ENCODE peak calls at places on chromosome 20, in four cellular contexts. L is WTC11, J is A549, G is HepG2. T is an unnamed sample.
A peak's percentile ranks its signal among the peaks of the same experiment; 100 is the strongest.

GRCh38 chr20:51660741-51661608 is 107.2 kb downstream of the ATP9A start:
- DNase-seq in L (no peak), J (no peak), G (no peak), T (no peak)

GRCh38 chr20:7859371-7859802 is 80.9 kb downstream of the HAO1 start:
- DNase-seq in L (peak; percentile 17), J (no peak), G (peak; percentile 47), T (no peak)

GRCh38 chr20:3227511-3227910 is 11.5 kb downstream of the SLC4A11 start:
- DNase-seq in L (no peak), J (no peak), G (no peak), T (no peak)

GRCh38 chr20:46578745-46579144 is 28.3 kb upstream of the OCSTAMP start:
- DNase-seq in L (no peak), J (no peak), G (no peak), T (no peak)

GRCh38 chr20:881051-881820 is 34.9 kb downstream of the ANGPT4 start:
- DNase-seq in L (no peak), J (peak; percentile 59), G (no peak), T (no peak)

GRCh38 chr20:32447136-32448027 is 89.3 kb downstream of the ASXL1 start:
- DNase-seq in L (peak; percentile 4), J (no peak), G (no peak), T (no peak)

GRCh38 chr20:7722564-7722963 is 217.7 kb downstream of the HAO1 start:
- DNase-seq in L (no peak), J (no peak), G (no peak), T (no peak)

GRCh38 chr20:419556-420168 is 11.6 kb downstream of the RBCK1 start:
- DNase-seq in L (no peak), J (no peak), G (no peak), T (no peak)

GRCh38 chr20:33839591-33839990 is 28.4 kb downstream of the CHMP4B start:
- DNase-seq in L (no peak), J (no peak), G (no peak), T (no peak)

GRCh38 chr20:58839991-58840747 is 10.5 kb downstream of the GNAS-AS1 start:
- DNase-seq in L (peak; percentile 34), J (no peak), G (no peak), T (no peak)

GRCh38 chr20:51034461-51034860 is 11.6 kb upstream of the KCNG1 start:
- DNase-seq in L (no peak), J (no peak), G (no peak), T (no peak)

GRCh38 chr20:47711046-47711752 is 74.1 kb downstream of the SULF2 start:
- DNase-seq in L (no peak), J (no peak), G (peak; percentile 99), T (no peak)
- TF ChIP-seq NR3C1 in L (no peak), J (no peak), G (no peak), T (no peak)

GRCh38 chr20:62894261-62894660 is 32.0 kb downstream of the DIDO1 start:
- DNase-seq in L (no peak), J (no peak), G (no peak), T (no peak)

GRCh38 chr20:62892348-62893304 is 31.0 kb upstream of the TCFL5 start:
- DNase-seq in L (no peak), J (no peak), G (no peak), T (no peak)

GRCh38 chr20:62891111-62891510 is 29.5 kb upstream of the TCFL5 start:
- DNase-seq in L (no peak), J (no peak), G (no peak), T (no peak)

GRCh38 chr20:62895539-62895938 is 30.8 kb downstream of the DIDO1 start:
- DNase-seq in L (no peak), J (no peak), G (no peak), T (no peak)

DNA sequence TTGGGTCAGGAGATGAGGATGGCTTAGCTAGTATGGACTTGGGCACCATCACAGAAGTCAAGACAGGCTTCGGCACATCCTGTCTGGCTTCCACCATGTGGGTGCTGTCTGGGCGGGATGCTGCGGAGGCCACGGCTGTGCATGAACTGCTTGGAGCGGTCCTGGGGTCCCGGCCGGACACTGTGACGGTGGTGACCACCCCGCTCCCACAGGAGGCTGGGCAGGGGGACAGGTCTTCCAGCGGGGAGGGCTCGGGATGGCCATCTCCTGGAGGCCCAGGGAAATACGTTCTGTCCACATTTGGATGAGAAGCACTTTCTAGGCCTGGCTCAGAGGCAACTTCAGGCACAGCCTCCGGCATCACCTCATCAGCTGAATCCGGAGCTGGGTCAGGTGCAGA is 32.1 kb upstream of the TCFL5 start:
- DNase-seq in L (no peak), J (no peak), G (no peak), T (no peak)
- TF ChIP-seq NR3C1 in L (no peak), J (no peak), G (no peak), T (no peak)

GRCh38 chr20:25317351-25318075 is 69.6 kb downstream of the PYGB start:
- DNase-seq in L (peak; percentile 5), J (no peak), G (no peak), T (no peak)

GRCh38 chr20:25321262-25321831 is 69.3 kb downstream of the ABHD12 start:
- DNase-seq in L (no peak), J (no peak), G (no peak), T (no peak)

GRCh38 chr20:25320035-25320800 is 70.4 kb downstream of the ABHD12 start:
- DNase-seq in L (peak; percentile 3), J (no peak), G (no peak), T (no peak)

GRCh38 chr20:25318471-25319240 is 70.8 kb downstream of the PYGB start:
- DNase-seq in L (peak; percentile 3), J (no peak), G (no peak), T (no peak)

DNA sequence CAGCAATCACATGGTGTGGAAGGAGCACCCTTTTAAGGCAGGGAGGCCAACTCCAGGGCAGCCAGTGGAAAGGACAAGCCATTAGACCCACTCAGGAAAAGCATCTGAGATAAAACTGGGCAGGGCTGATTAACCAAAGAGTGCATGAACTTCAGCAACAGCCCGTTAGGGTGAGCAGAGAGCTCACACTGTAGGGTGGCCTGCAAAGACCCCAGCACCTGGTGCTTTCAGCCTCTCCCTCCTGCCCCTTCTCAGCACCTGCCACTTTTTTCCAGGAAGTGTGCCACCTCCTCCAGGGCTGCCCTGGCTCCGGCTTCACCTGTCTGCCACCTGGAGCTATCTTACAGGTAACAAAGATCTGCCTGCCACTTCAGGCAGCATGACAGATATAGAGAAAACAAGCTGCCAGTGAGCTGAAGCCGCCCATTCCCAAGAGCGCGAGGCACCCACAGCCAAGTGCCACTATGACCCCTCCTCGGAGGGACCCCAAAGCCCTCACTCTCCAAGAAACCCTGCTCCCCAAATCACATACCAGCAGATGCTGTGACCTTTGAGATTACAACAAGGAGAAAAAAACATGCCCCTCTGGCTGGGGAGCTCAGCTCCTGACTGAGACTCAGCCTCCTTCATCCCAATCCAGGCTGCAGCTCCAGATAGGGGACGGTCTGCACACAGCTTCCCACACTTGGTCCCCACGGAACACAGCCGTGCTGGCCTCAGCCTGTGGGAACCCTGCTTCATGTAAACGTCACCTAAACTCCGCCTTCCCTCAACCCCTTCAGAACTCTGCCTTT is 71.2 kb downstream of the ABHD12 start:
- DNase-seq in L (no peak), J (no peak), G (no peak), T (no peak)
- TF ChIP-seq NR3C1 in L (no peak), J (no peak), G (no peak), T (no peak)

GRCh38 chr20:62618622-62619529 is 23.4 kb upstream of the SLCO4A1 start:
- DNase-seq in L (peak; percentile 30), J (no peak), G (no peak), T (no peak)
- TF ChIP-seq NR3C1 in L (no peak), J (no peak), G (no peak), T (no peak)

DNA sequence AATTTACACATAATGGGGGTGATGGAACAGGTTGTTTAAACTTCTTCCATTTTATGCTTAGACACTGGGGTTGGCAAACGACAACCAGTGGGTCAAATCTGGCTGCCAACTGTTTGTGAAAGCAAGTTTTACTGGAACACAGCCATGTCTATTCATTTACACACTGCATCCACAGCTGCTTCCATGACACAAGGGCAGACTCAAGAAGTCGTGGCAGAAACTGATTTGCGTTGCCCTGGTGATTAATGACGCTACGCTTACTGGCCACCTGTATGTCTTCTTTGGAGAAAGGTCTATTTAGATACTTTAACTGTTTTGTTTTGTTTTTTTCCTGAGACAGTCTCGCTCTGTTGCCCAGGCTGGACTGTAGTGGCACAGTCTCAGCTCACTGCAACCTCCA is 18.9 kb downstream of the CTCFL start:
- DNase-seq in L (no peak), J (no peak), G (no peak), T (no peak)
- TF ChIP-seq NR3C1 in L (no peak), J (no peak), G (no peak), T (no peak)

GRCh38 chr20:18019068-18019467 is 38.6 kb downstream of the OVOL2 start:
- DNase-seq in L (peak; percentile 37), J (peak; percentile 36), G (peak; percentile 46), T (peak; percentile 21)
- TF ChIP-seq NR3C1 in L (no peak), J (no peak), G (no peak), T (no peak)